ENCODE peak calls at places on chromosomes 1 and 21, in six cellular contexts. M is adipocyte; J is AG04450; P is GM06990; K is stimulated activated CD4-positive, alpha-beta T cell treated with anti-CD3 and anti-CD28 coated beads, Interleukin-2, amount 100 ng/mL, for 48 hours; H is mucosa of gallbladder. G is an unnamed sample.

GRCh38 chr1:185920602-185921001 is 186.4 kb downstream of the HMCN1 start:
- DNase-seq in M (no peak), J (no peak), P (no peak), K (no peak), H (no peak), G (no peak)

GRCh38 chr1:242431786-242432185 is 92.7 kb downstream of the PLD5 start:
- DNase-seq in M (no peak), J (no peak), P (no peak), K (no peak), H (no peak), G (no peak)

GRCh38 chr1:163166886-163167555 is 35.7 kb downstream of the RGS5 start:
- DNase-seq in M (no peak), J (no peak), P (no peak), K (no peak), H (no peak), G (peak; percentile 22)

GRCh38 chr1:150560011-150560438 is 10.8 kb downstream of the ADAMTSL4 start:
- DNase-seq in M (peak; percentile 83), J (no peak), P (peak; percentile 70), K (peak; percentile 85), H (peak; percentile 82), G (peak; percentile 60)

GRCh38 chr21:36974851-36975192 is 8.4 kb upstream of the HLCS start:
- DNase-seq in M (no peak), J (no peak), P (no peak), K (no peak), H (no peak), G (no peak)

GRCh38 chr1:111958911-111959310 is 30.6 kb downstream of the KCND3 start:
- DNase-seq in M (no peak), J (no peak), P (no peak), K (no peak), H (no peak), G (no peak)

GRCh38 chr21:34824314-34824713 is 155.5 kb downstream of the CLIC6 start:
- DNase-seq in M (peak; percentile 67), J (no peak), P (no peak), K (no peak), H (no peak), G (no peak)

GRCh38 chr21:35138665-35139381 is 89.7 kb upstream of the RUNX1 start:
- DNase-seq in M (peak; percentile 46), J (peak; percentile 61), P (peak; percentile 22), K (peak; percentile 61), H (no peak), G (peak; percentile 85)

GRCh38 chr21:25490742-25491141 is 116.5 kb downstream of the MRPL39 start:
- DNase-seq in M (no peak), J (no peak), P (no peak), K (no peak), H (no peak), G (no peak)

GRCh38 chr1:89723144-89723543 is 90.2 kb downstream of the LRRC8C start:
- DNase-seq in M (no peak), J (no peak), P (no peak), K (no peak), H (no peak), G (no peak)

GRCh38 chr1:67597336-67597735 is 87.7 kb upstream of the GADD45A start:
- DNase-seq in M (no peak), J (no peak), P (no peak), K (no peak), H (no peak), G (no peak)

GRCh38 chr21:38675450-38675849 is 130.3 kb upstream of the ETS2 start:
- DNase-seq in M (no peak), J (no peak), P (no peak), K (no peak), H (no peak), G (no peak)

GRCh38 chr21:15249285-15249993 is 184.6 kb upstream of the NRIP1 start:
- DNase-seq in M (no peak), J (no peak), P (no peak), K (no peak), H (no peak), G (peak; percentile 22)

GRCh38 chr1:81446006-81446669 is 354.6 kb upstream of the ADGRL2 start:
- DNase-seq in M (no peak), J (no peak), P (no peak), K (no peak), H (peak; percentile 81), G (no peak)

GRCh38 chr1:102434421-102434820 is 437.7 kb upstream of the OLFM3 start:
- DNase-seq in M (peak; percentile 27), J (no peak), P (no peak), K (peak; percentile 1), H (no peak), G (no peak)

GRCh38 chr1:25057188-25057587 is 127.1 kb upstream of the RUNX3 start:
- DNase-seq in M (no peak), J (no peak), P (no peak), K (no peak), H (no peak), G (no peak)

GRCh38 chr21:34511154-34511553 is 856 bp downstream of the KCNE1 start:
- DNase-seq in M (no peak), J (no peak), P (no peak), K (no peak), H (no peak), G (peak; percentile 40)

GRCh38 chr1:102183711-102184110 is 187.0 kb upstream of the OLFM3 start:
- DNase-seq in M (no peak), J (no peak), P (no peak), K (no peak), H (no peak), G (no peak)

GRCh38 chr1:167221804-167222610 is 1.3 kb downstream of the POU2F1 start:
- DNase-seq in M (peak; percentile 82), J (peak; percentile 42), P (peak; percentile 82), K (peak; percentile 44), H (peak; percentile 77), G (peak; percentile 75)

GRCh38 chr1:207304710-207305151 is 16.7 kb upstream of the CD55 start:
- DNase-seq in M (no peak), J (no peak), P (no peak), K (no peak), H (no peak), G (peak; percentile 15)

GRCh38 chr1:92948071-92948470 is 13.2 kb downstream of the DIPK1A start:
- DNase-seq in M (no peak), J (no peak), P (no peak), K (no peak), H (no peak), G (no peak)

GRCh38 chr1:201562257-201562656 is 23.3 kb downstream of the NAV1 start:
- DNase-seq in M (peak; percentile 96), J (peak; percentile 90), P (no peak), K (no peak), H (no peak), G (peak; percentile 95)

GRCh38 chr1:226541631-226542622 is 6.6 kb upstream of the STUM start:
- DNase-seq in M (no peak), J (no peak), P (no peak), K (no peak), H (no peak), G (no peak)

GRCh38 chr1:38929476-38929875 is 12.2 kb downstream of the RHBDL2 start:
- DNase-seq in M (peak; percentile 29), J (no peak), P (no peak), K (no peak), H (no peak), G (no peak)

GRCh38 chr1:22218618-22219250 is 75.8 kb upstream of the WNT4 start:
- DNase-seq in M (no peak), J (no peak), P (no peak), K (no peak), H (no peak), G (no peak)

GRCh38 chr21:29228306-29228705 is 70.4 kb upstream of the BACH1 start:
- DNase-seq in M (no peak), J (no peak), P (no peak), K (no peak), H (no peak), G (no peak)

GRCh38 chr1:21289700-21290545 is at the start of gene ECE1:
- DNase-seq in M (peak; percentile 75), J (no peak), P (peak; percentile 60), K (no peak), H (no peak), G (no peak)

GRCh38 chr1:173332026-173332425 is 124.9 kb upstream of the TNFSF4 start:
- DNase-seq in M (peak; percentile 32), J (peak; percentile 66), P (no peak), K (no peak), H (no peak), G (peak; percentile 81)

GRCh38 chr1:104780470-104781078 is 1030.9 kb downstream of the AMY1C start:
- DNase-seq in M (peak; percentile 72), J (no peak), P (no peak), K (no peak), H (no peak), G (peak; percentile 10)

GRCh38 chr1:12528021-12528852 is 89.8 kb downstream of the DHRS3 start:
- DNase-seq in M (peak; percentile 87), J (no peak), P (no peak), K (no peak), H (peak; percentile 92), G (peak; percentile 60)

GRCh38 chr1:169060010-169060722 is 46.3 kb upstream of the ATP1B1 start:
- DNase-seq in M (no peak), J (no peak), P (no peak), K (no peak), H (no peak), G (peak; percentile 46)

GRCh38 chr1:11318982-11319381 is 46.0 kb downstream of the UBIAD1 start:
- DNase-seq in M (no peak), J (no peak), P (no peak), K (no peak), H (no peak), G (no peak)

G was measured in fibroblast of the aortic adventitia.